ENCODE peak calls at places on chromosomes 2 and 18, in seven cellular contexts. B, X, S, C, U, O and P are unnamed samples.

GRCh38 chr18:57803119-57803969 is at the start of gene ATP8B1:
- DNase-seq in U (peak), X (peak), S (no peak), O (no peak), B (peak), C (peak), P (peak)

GRCh38 chr2:30886101-30886500 is 78.9 kb upstream of the CAPN13 start:
- DNase-seq in O (no peak), B (no peak), C (no peak), S (no peak), U (no peak), X (no peak), P (no peak)

GRCh38 chr2:28129955-28130695 is 239.6 kb downstream of the BABAM2 start:
- DNase-seq in C (no peak), B (no peak), X (no peak), U (peak), O (no peak), S (no peak), P (peak)

GRCh38 chr2:192286093-192286701 is 91.5 kb upstream of the TMEFF2 start:
- DNase-seq in S (no peak), C (no peak), B (no peak), U (peak), O (no peak), X (no peak), P (peak)

GRCh38 chr2:191366199-191366598 is 121.0 kb downstream of the MYO1B start:
- DNase-seq in S (no peak), X (no peak), U (peak), B (no peak), C (no peak), O (no peak), P (peak)

GRCh38 chr2:166351319-166351718 is 24.4 kb downstream of the SCN9A start:
- DNase-seq in B (no peak), O (no peak), X (no peak), U (peak), C (no peak), S (no peak), P (peak)

GRCh38 chr2:234435836-234436481 is 60.9 kb downstream of the ARL4C start:
- DNase-seq in U (no peak), B (no peak), C (no peak), S (no peak), O (no peak), X (no peak), P (no peak)

GRCh38 chr18:38077219-38077618 is 511.6 kb upstream of the CELF4 start:
- DNase-seq in O (no peak), X (no peak), U (no peak), B (no peak), S (no peak), C (no peak), P (no peak)

GRCh38 chr2:233935426-233935825 is 18.3 kb downstream of the TRPM8 start:
- DNase-seq in X (no peak), S (no peak), O (no peak), B (no peak), C (no peak), U (no peak), P (no peak)

GRCh38 chr2:204842731-204843490 is 297.6 kb downstream of the PARD3B start:
- DNase-seq in C (peak), X (no peak), S (no peak), B (peak), U (peak), O (no peak), P (peak)

GRCh38 chr2:175600024-175600831 is 401.8 kb downstream of the LNPK start:
- DNase-seq in X (no peak), C (no peak), B (peak), U (no peak), S (no peak), O (no peak), P (peak)

GRCh38 chr18:26429535-26429934 is 118.8 kb downstream of the KCTD1 start:
- DNase-seq in C (no peak), X (no peak), S (no peak), O (no peak), U (peak), B (no peak), P (peak)

GRCh38 chr2:45287040-45287439 is 277.8 kb upstream of the SIX2 start:
- DNase-seq in O (no peak), S (no peak), C (no peak), X (no peak), B (no peak), U (peak), P (no peak)

GRCh38 chr2:239363946-239364637 is 36.7 kb downstream of the HDAC4 start:
- DNase-seq in O (no peak), S (no peak), X (peak), C (no peak), B (no peak), U (no peak), P (no peak)

GRCh38 chr18:49846263-49846662 is 32.9 kb upstream of the ACAA2 start:
- DNase-seq in U (peak), S (no peak), C (no peak), X (no peak), O (no peak), B (no peak), P (peak)

GRCh38 chr2:218780851-218781690 is 876 bp upstream of the CYP27A1 start:
- DNase-seq in U (no peak), S (no peak), X (no peak), O (no peak), B (no peak), C (no peak), P (no peak)

DNA sequence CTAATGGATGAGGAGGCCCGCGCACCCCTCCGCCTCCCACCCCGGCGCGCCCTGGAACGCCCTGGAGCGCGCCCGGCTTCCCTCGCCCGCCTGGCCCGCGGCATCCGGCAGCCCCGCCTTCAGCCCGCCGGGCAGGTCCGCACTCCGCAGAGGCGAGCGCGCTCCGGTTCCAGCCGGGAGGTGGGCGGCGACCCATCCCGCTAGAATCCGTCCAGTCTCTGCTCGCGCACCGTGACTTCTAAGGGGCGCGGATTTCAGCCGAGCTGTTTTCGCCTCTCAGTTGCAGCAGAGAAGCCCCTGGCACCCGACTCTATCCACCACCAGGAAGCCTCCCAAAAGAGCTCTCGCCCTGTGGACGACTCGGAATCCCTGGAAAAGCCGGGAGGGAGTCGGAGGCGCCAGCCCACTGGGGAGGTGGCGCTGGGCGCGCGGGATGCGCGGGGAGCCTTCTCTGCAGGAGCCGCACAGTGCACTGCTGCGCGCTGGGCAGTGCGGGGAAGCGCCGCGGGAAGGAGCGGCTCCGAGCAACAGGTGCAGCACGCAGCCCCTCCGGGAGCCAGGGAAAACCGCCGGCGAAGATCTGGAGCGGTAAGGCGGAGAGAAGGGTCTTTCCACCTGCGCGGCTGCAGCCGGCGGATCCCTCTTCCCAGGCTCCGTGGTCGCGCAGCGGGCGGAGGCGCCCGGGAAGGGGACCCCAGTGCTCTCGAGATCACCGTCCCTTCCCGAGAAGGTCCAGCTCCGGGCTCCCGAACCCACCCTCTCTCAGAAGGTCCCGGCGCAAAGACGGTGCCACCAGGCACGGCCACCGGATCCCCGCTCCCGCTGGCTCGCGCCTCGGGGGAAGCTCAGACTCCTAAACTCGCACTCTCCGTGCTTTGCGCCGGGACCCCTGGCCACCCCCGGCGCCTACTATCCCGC is at the start of gene GALR1:
- DNase-seq in U (peak), B (peak), S (no peak), C (no peak), O (no peak), X (no peak), P (no peak)
- H3K4me3 ChIP-seq in U (no peak), B (peak), S (no peak), C (no peak), O (peak), X (peak), P (no peak)

DNA sequence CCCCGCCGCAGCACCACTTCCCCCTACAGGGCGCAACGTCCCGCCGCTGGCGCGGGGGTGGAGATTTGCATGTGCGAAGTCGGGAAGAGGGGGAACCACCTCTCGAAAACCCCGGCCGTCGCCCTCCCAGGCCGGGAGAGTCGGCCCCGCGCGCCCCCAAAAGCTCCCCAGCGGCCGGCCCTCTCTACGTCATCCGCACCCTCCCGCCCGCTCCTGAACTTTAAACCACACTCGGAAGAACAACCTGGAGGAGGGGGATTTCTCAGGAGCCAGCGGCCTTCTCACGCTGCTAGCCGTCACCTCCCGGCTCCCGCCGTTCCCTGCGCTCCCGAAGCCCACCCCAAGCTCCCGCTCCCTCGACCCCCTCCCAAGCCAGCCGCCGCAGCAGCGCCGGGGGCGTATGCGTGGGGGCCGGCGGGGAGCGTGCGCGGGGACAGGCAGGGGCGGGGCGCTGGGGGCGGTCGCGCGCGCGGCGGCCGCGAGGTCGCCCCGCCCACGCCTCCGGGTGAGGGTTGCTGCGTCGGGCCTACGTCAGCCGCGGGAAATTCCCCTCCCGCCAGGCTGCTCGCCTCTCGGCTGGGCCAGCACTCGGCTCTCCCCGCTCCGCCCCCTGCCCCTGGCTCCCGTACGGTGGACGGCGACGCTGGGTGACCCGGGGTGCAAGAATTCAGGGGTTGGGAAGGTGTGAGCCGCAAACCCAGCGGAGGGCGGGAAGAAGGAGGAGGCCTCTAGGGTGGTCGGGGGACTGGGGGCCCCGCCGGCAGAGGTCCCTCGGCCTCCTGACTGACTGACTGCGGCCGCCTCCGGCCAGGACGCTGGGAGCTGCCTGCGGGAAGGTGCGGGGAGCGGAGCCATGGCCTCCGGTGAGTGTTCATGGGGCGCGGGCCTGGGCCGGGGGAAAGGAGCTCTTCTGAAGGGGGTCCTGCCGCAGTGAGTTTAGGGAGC is at the start of gene REL:
- DNase-seq in O (peak), U (peak), S (peak), X (peak), B (peak), C (peak), P (peak)
- TF ChIP-seq CTCF in O (peak), U (peak), S (no peak), X (peak), B (peak), C (no peak), P (peak)

DNA sequence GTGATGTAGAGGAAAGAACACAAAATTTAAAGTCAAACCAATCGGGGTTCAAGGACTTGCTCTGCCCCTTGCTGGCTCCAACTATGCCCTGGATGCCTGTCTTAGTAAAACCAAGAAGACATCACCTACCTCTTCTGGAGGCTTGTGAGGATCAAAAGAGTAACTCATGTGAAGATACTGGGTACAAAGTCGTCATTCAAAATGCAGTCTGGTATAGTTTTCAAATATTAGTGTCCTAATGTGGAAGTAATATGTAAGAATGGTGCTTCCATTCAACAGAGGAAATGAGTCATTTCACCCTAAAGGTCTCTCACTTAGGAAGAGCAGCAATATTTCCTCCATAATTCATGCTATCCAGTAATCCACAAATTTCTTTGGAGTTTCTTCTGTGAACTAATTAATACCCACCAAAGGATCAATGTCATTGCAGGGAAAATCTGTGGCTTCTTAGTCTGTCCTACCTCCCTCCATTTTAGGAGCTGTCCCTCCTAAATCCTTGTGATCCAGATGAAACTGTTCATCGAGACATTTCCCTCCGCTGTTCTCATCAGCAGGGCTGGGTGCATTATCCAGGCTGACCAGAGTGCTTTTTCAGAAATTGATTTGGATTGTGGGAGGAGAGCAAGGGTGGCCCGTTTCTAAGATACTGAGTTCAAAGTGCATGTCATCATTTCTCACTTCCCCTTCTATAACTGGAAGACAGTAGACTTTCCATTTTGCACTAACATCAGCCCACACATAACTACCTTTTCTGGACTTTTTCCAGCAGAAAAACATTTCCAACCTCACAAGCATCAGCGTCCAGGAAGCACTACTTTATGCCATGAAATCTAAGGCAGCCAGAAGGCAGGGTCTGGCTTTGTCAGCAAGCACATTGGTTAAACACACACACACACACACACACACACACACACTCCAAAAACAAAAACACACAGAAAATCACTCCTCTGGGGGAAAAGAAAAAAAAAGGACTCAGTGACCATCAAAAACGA is 94.3 kb downstream of the ANKRD44 start:
- DNase-seq in U (peak), O (no peak), B (no peak), S (no peak), C (no peak), X (no peak), P (peak)
- H3K4me3 ChIP-seq in U (no peak), O (peak), B (no peak), S (no peak), C (no peak), X (no peak), P (no peak)

DNA sequence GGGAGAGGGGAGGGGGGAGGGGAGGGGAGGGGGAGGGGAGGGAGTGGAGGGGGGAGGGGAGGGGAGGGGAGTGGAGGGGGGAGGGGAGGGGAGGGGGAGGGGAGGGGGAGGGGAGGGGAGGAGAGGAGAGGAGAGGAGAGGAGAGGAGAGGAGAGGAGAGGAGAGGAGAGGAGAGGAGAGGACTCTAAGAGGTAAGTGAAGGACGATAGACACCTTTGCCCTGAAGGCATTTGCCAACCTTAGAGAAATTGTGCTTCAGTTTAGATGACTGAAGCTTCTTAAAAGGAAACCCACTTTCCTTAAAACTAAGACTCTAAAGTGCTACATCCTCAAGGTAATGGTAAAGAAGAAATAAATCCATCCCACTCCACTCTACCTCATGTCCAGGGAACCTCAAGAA is 19.2 kb downstream of the GPR75 start:
- DNase-seq in X (no peak), U (no peak), C (no peak), S (no peak), B (no peak), O (no peak), P (no peak)
- TF ChIP-seq CTCF in X (no peak), U (no peak), C (no peak), S (no peak), B (no peak), O (no peak), P (no peak)

GRCh38 chr2:112147382-112147781 is 9.2 kb downstream of the FBLN7 start:
- DNase-seq in C (no peak), O (no peak), X (no peak), S (no peak), U (no peak), B (no peak), P (peak)
- H3K4me3 ChIP-seq in C (no peak), O (no peak), X (no peak), S (no peak), U (no peak), B (no peak), P (no peak)

DNA sequence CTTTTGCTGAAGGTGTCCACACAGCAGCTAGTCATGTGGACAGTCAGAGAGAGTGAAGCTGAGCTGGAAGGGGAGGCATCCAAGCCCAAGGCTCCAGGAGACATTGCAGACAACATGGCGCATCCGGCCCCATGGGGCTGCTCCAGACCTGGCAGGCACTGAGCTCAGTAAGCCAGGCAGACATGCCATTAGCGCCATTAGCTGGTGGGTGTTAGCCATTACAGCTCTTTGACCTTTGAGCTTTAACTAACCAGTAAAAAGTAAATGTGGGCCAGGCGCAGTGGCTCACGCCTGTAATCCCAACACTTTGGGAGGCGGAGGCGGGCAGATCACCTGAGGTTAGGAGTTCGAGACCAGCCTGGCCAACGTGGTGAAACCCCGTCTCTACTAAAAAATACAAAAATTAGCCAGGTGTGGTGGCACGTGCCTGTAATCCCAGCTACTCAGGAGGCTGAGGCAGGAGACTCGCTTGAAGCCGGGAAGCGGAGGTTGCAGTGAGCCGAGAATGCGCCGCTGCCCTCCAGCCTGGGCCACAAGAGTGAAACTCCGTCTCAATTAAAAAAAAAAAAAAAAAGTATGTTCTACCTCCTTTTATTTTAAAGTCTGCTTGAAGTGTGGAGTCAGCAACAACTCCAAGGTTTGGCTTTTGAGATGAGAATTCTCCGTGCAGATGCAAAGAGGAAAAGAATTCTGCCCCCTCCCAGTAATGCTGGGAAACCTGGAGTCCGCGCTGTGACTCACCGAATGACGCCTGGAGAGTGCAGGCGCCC is 69.4 kb downstream of the TWSG1 start:
- DNase-seq in X (no peak), B (peak), U (no peak), O (no peak), C (no peak), S (no peak), P (peak)
- TF ChIP-seq CTCF in X (no peak), B (no peak), U (no peak), O (no peak), C (no peak), S (no peak), P (no peak)

DNA sequence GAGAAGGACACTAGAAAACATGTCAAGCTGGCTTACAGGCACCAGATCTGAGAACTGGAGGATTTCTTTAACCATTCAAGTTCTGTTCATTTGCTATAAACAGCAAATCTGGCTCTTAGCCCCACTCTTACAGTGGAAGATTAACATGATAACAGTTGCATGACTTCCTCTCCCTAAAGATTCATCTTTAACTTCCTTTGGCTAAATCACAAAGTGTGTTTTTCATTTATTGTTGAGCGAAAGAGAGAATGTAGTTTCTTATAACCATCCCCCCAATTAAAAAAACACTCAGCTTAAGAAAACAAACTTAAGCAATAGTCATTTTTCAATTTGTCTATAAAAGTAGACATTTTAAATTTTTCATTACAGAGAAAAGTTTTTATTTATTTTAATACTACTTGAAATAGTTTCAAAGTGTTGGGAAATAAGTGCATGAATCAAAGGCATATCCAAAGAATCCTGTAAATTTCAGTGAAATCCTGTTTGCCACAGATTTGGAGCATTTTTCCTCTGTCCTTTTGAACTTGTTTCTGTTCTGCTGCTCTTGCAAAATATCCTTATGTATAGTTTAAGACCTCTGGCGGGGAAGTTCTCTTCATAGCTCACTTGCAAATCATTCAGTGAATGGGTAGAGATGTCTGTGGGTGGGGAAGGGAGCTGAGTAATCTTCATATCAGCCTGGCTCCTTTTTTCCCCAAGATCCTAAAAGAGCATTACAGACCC is 241.0 kb upstream of the RBBP8 start:
- DNase-seq in X (no peak), C (no peak), U (peak), O (no peak), S (no peak), B (no peak), P (peak)
- H3K4me3 ChIP-seq in X (no peak), C (no peak), U (no peak), O (no peak), S (no peak), B (no peak), P (no peak)